ENCODE peak calls at places on chromosome 21, in seven cellular contexts. One of them, this sample, is unnamed.

GRCh38 chr21:42548687-42549406 is 35.2 kb downstream of the SLC37A1 start:
- DNase-seq in left ventricle myocardium inferior: no peak
- DNase-seq in progenitor cell of endocrine pancreas: no peak
- DNase-seq in BE2C: no peak
- DNase-seq in AG04450: no peak
- DNase-seq in lung: no peak
- DNase-seq in AG10803: no peak
- DNase-seq in this sample: no peak

GRCh38 chr21:29394051-29394450 is 95.3 kb downstream of the BACH1 start:
- DNase-seq in left ventricle myocardium inferior: no peak
- DNase-seq in progenitor cell of endocrine pancreas: no peak
- DNase-seq in BE2C: no peak
- DNase-seq in AG04450: no peak
- DNase-seq in lung: no peak
- DNase-seq in AG10803: no peak
- DNase-seq in this sample: no peak

GRCh38 chr21:45301521-45302081 is 13.9 kb upstream of the POFUT2 start:
- DNase-seq in left ventricle myocardium inferior: peak; percentile 15
- DNase-seq in progenitor cell of endocrine pancreas: no peak
- DNase-seq in BE2C: peak; percentile 4
- DNase-seq in AG04450: no peak
- DNase-seq in lung: no peak
- DNase-seq in AG10803: no peak
- DNase-seq in this sample: no peak

GRCh38 chr21:34243562-34243961 is 120.2 kb upstream of the KCNE2 start:
- DNase-seq in left ventricle myocardium inferior: no peak
- DNase-seq in progenitor cell of endocrine pancreas: no peak
- DNase-seq in BE2C: peak; percentile 29
- DNase-seq in AG04450: no peak
- DNase-seq in lung: peak; percentile 29
- DNase-seq in AG10803: peak; percentile 13
- DNase-seq in this sample: peak; percentile 4

GRCh38 chr21:24023402-24023801 is 1583.9 kb downstream of the MRPL39 start:
- DNase-seq in left ventricle myocardium inferior: no peak
- DNase-seq in progenitor cell of endocrine pancreas: no peak
- DNase-seq in BE2C: no peak
- DNase-seq in AG04450: no peak
- DNase-seq in lung: no peak
- DNase-seq in AG10803: no peak
- DNase-seq in this sample: no peak

GRCh38 chr21:36321325-36322082 is 1.5 kb downstream of the MORC3 start:
- DNase-seq in left ventricle myocardium inferior: no peak
- DNase-seq in progenitor cell of endocrine pancreas: no peak
- DNase-seq in BE2C: peak; percentile 9
- DNase-seq in AG04450: no peak
- DNase-seq in lung: no peak
- DNase-seq in AG10803: peak; percentile 17
- DNase-seq in this sample: peak; percentile 8

GRCh38 chr21:42315296-42315891 is at the start of gene TFF3:
- DNase-seq in left ventricle myocardium inferior: no peak
- DNase-seq in progenitor cell of endocrine pancreas: peak; percentile 27
- DNase-seq in BE2C: no peak
- DNase-seq in AG04450: no peak
- DNase-seq in lung: no peak
- DNase-seq in AG10803: no peak
- DNase-seq in this sample: peak; percentile 50

GRCh38 chr21:27734146-27734545 is 767.3 kb upstream of the ADAMTS5 start:
- DNase-seq in left ventricle myocardium inferior: no peak
- DNase-seq in progenitor cell of endocrine pancreas: no peak
- DNase-seq in BE2C: no peak
- DNase-seq in AG04450: peak; percentile 49
- DNase-seq in lung: no peak
- DNase-seq in AG10803: peak; percentile 74
- DNase-seq in this sample: no peak

GRCh38 chr21:26739189-26739588 is 106.0 kb downstream of the ADAMTS1 start:
- DNase-seq in left ventricle myocardium inferior: no peak
- DNase-seq in progenitor cell of endocrine pancreas: no peak
- DNase-seq in BE2C: no peak
- DNase-seq in AG04450: no peak
- DNase-seq in lung: no peak
- DNase-seq in AG10803: peak; percentile 72
- DNase-seq in this sample: no peak

GRCh38 chr21:46018615-46019014 is 37.0 kb downstream of the COL6A1 start:
- DNase-seq in left ventricle myocardium inferior: no peak
- DNase-seq in progenitor cell of endocrine pancreas: no peak
- DNase-seq in BE2C: no peak
- DNase-seq in AG04450: no peak
- DNase-seq in lung: no peak
- DNase-seq in AG10803: no peak
- DNase-seq in this sample: no peak

GRCh38 chr21:33761104-33762036 is 119.1 kb downstream of the ITSN1 start:
- DNase-seq in left ventricle myocardium inferior: no peak
- DNase-seq in progenitor cell of endocrine pancreas: no peak
- DNase-seq in BE2C: no peak
- DNase-seq in AG04450: peak; percentile 95
- DNase-seq in lung: no peak
- DNase-seq in AG10803: peak; percentile 99
- DNase-seq in this sample: no peak

GRCh38 chr21:42075686-42076471 is 4.8 kb downstream of the UMODL1 start:
- DNase-seq in left ventricle myocardium inferior: no peak
- DNase-seq in progenitor cell of endocrine pancreas: no peak
- DNase-seq in BE2C: no peak
- DNase-seq in AG04450: no peak
- DNase-seq in lung: no peak
- DNase-seq in AG10803: no peak
- DNase-seq in this sample: no peak

GRCh38 chr21:16767201-16767600 is 745.6 kb upstream of the CXADR start:
- DNase-seq in left ventricle myocardium inferior: no peak
- DNase-seq in progenitor cell of endocrine pancreas: no peak
- DNase-seq in BE2C: no peak
- DNase-seq in AG04450: no peak
- DNase-seq in lung: no peak
- DNase-seq in AG10803: no peak
- DNase-seq in this sample: no peak

GRCh38 chr21:45163413-45164123 is 89.2 kb downstream of the ADARB1 start:
- DNase-seq in left ventricle myocardium inferior: no peak
- DNase-seq in progenitor cell of endocrine pancreas: no peak
- DNase-seq in BE2C: no peak
- DNase-seq in AG04450: no peak
- DNase-seq in lung: no peak
- DNase-seq in AG10803: no peak
- DNase-seq in this sample: no peak

GRCh38 chr21:28704746-28705145 is 287.9 kb downstream of the LTN1 start:
- DNase-seq in left ventricle myocardium inferior: peak; percentile 50
- DNase-seq in progenitor cell of endocrine pancreas: no peak
- DNase-seq in BE2C: no peak
- DNase-seq in AG04450: no peak
- DNase-seq in lung: no peak
- DNase-seq in AG10803: no peak
- DNase-seq in this sample: no peak

GRCh38 chr21:43609501-43610340 is 49.6 kb downstream of the HSF2BP start:
- DNase-seq in left ventricle myocardium inferior: no peak
- DNase-seq in progenitor cell of endocrine pancreas: no peak
- DNase-seq in BE2C: peak; percentile 91
- DNase-seq in AG04450: no peak
- DNase-seq in lung: peak; percentile 58
- DNase-seq in AG10803: no peak
- DNase-seq in this sample: no peak

GRCh38 chr21:21714396-21714795 is 716.2 kb downstream of the NCAM2 start:
- DNase-seq in left ventricle myocardium inferior: no peak
- DNase-seq in progenitor cell of endocrine pancreas: no peak
- DNase-seq in BE2C: no peak
- DNase-seq in AG04450: peak; percentile 24
- DNase-seq in lung: no peak
- DNase-seq in AG10803: peak; percentile 92
- DNase-seq in this sample: no peak

GRCh38 chr21:38503588-38503987 is 5.3 kb upstream of the ERG start:
- DNase-seq in left ventricle myocardium inferior: no peak
- DNase-seq in progenitor cell of endocrine pancreas: no peak
- DNase-seq in BE2C: peak; percentile 33
- DNase-seq in AG04450: no peak
- DNase-seq in lung: no peak
- DNase-seq in AG10803: peak; percentile 38
- DNase-seq in this sample: no peak

GRCh38 chr21:33266784-33267135 is 593 bp downstream of the IL10RB start:
- DNase-seq in left ventricle myocardium inferior: peak; percentile 20
- DNase-seq in progenitor cell of endocrine pancreas: no peak
- DNase-seq in BE2C: no peak
- DNase-seq in AG04450: no peak
- DNase-seq in lung: no peak
- DNase-seq in AG10803: no peak
- DNase-seq in this sample: no peak

GRCh38 chr21:37502947-37503346 is 136.4 kb downstream of the DYRK1A start:
- DNase-seq in left ventricle myocardium inferior: no peak
- DNase-seq in progenitor cell of endocrine pancreas: no peak
- DNase-seq in BE2C: no peak
- DNase-seq in AG04450: no peak
- DNase-seq in lung: no peak
- DNase-seq in AG10803: no peak
- DNase-seq in this sample: no peak

GRCh38 chr21:37498664-37499063 is 132.1 kb downstream of the DYRK1A start:
- DNase-seq in left ventricle myocardium inferior: no peak
- DNase-seq in progenitor cell of endocrine pancreas: no peak
- DNase-seq in BE2C: no peak
- DNase-seq in AG04450: no peak
- DNase-seq in lung: no peak
- DNase-seq in AG10803: no peak
- DNase-seq in this sample: no peak

DNA sequence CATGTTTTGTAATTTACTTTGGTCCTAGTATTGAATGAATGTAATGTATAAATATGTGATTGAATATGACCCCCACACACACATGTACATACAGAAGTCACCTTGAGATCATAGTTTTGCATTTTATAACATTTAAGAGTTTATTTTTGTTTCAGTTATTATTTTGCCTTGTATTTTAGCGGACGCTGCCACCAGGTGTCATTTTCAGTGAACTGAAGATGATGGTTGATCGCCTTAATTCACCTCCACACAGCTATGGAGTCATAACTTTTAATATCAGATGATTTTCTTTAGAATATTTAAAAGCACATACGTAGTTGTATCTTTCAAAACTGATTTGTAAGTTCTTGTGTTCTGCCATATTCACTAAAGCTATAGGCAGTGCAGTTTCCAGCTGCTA is 130.4 kb downstream of the DYRK1A start:
- DNase-seq in left ventricle myocardium inferior: no peak
- DNase-seq in progenitor cell of endocrine pancreas: no peak
- DNase-seq in BE2C: no peak
- DNase-seq in AG04450: no peak
- DNase-seq in lung: no peak
- DNase-seq in AG10803: peak; percentile 13
- DNase-seq in this sample: no peak
- TF ChIP-seq CTCF in left ventricle myocardium inferior: peak; percentile 44
- TF ChIP-seq CTCF in progenitor cell of endocrine pancreas: peak; percentile 31
- TF ChIP-seq CTCF in BE2C: peak; percentile 49
- TF ChIP-seq CTCF in AG04450: peak; percentile 22
- TF ChIP-seq CTCF in lung: no peak
- TF ChIP-seq CTCF in AG10803: peak; percentile 33
- TF ChIP-seq CTCF in this sample: no peak

GRCh38 chr21:14262039-14262438 is 46.1 kb downstream of the RBM11 start:
- DNase-seq in left ventricle myocardium inferior: no peak
- DNase-seq in progenitor cell of endocrine pancreas: no peak
- DNase-seq in BE2C: no peak
- DNase-seq in AG04450: no peak
- DNase-seq in lung: no peak
- DNase-seq in AG10803: no peak
- DNase-seq in this sample: no peak
- TF ChIP-seq CTCF in left ventricle myocardium inferior: no peak
- TF ChIP-seq CTCF in progenitor cell of endocrine pancreas: no peak
- TF ChIP-seq CTCF in BE2C: no peak
- TF ChIP-seq CTCF in AG04450: no peak
- TF ChIP-seq CTCF in lung: no peak
- TF ChIP-seq CTCF in AG10803: no peak
- TF ChIP-seq CTCF in this sample: no peak

DNA sequence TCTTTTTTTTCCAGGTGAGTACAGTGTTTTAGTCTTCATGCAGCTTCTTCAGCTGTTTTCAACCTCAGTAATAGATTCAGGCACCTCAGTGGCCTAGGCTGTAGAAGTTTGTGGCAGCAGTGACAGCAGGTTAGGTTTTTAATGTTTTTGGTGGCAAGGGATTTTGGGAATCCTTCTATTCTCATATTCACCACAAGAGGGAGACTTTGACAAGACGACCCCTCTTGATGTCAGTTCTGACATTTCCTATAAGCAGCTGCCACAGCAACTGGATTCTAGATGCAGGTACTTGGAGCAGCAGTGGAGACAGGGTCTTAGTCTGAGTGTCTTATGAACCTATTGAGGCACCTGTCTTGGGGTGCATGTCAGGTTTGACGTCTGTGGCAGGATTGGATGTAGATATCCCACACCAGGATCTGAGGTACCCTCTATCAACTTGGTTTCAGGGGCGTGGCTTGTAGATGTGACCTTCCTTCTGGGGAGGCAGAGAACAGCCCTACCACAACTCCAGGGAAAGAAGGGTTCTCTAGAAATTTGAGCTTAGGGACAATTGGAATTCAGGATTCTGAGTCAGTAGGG is 1104.2 kb upstream of the TMPRSS15 start:
- DNase-seq in left ventricle myocardium inferior: no peak
- DNase-seq in progenitor cell of endocrine pancreas: no peak
- DNase-seq in BE2C: no peak
- DNase-seq in AG04450: no peak
- DNase-seq in lung: no peak
- DNase-seq in AG10803: no peak
- DNase-seq in this sample: no peak
- TF ChIP-seq CTCF in left ventricle myocardium inferior: no peak
- TF ChIP-seq CTCF in progenitor cell of endocrine pancreas: peak; percentile 73
- TF ChIP-seq CTCF in BE2C: peak; percentile 76
- TF ChIP-seq CTCF in AG04450: no peak
- TF ChIP-seq CTCF in lung: no peak
- TF ChIP-seq CTCF in AG10803: no peak
- TF ChIP-seq CTCF in this sample: peak; percentile 42

DNA sequence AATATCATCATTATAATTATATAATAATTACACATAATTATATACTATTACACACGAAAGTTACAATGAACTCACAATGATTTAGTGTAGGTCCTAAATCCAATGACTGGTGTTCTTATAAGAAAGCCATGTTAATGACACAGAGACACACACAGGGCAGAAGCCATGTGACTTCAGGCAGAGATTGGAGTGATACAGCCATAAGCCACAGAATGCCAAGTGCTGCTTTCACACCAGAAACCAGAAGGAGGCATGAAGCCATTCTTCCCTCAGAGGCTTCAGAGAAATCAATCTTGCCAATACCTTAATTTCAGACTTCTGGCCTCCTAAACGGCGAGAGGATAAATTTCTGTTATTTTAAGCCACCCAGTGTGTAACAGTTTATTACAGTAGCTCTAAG is 147.4 kb upstream of the KRTAP19-8 start:
- DNase-seq in left ventricle myocardium inferior: no peak
- DNase-seq in progenitor cell of endocrine pancreas: no peak
- DNase-seq in BE2C: no peak
- DNase-seq in AG04450: no peak
- DNase-seq in lung: no peak
- DNase-seq in AG10803: no peak
- DNase-seq in this sample: no peak
- TF ChIP-seq CTCF in left ventricle myocardium inferior: no peak
- TF ChIP-seq CTCF in progenitor cell of endocrine pancreas: no peak
- TF ChIP-seq CTCF in BE2C: peak; percentile 9
- TF ChIP-seq CTCF in AG04450: no peak
- TF ChIP-seq CTCF in lung: no peak
- TF ChIP-seq CTCF in AG10803: no peak
- TF ChIP-seq CTCF in this sample: no peak